ENCODE peak calls at places on chromosomes 4 and X, in five cellular contexts. Q is foreskin fibroblast, X is Calu3, Y is epithelial cell of esophagus, A is HFF-Myc. V is an unnamed sample.

GRCh38 chr4:138761638-138762205 is 253.9 kb upstream of the NOCT start:
- DNase-seq in Q (peak; percentile 8), Y (no peak), X (no peak), A (peak; percentile 43), V (no peak)

GRCh38 chr4:2570551-2571222 is 34.2 kb downstream of the FAM193A start:
- DNase-seq in Y (no peak), Q (no peak), X (no peak), A (no peak), V (no peak)

GRCh38 chr4:20625460-20625859 is 74.8 kb upstream of the PACRGL start:
- DNase-seq in Y (peak; percentile 48), A (no peak), Q (no peak), X (no peak), V (no peak)

GRCh38 chrX:69116077-69116476 is 49.2 kb downstream of the PJA1 start:
- DNase-seq in X (no peak), Q (no peak), A (no peak), Y (peak; percentile 97), V (peak; percentile 94)

GRCh38 chrX:17842769-17843525 is 18.2 kb downstream of the RAI2 start:
- DNase-seq in X (no peak), Y (peak; percentile 41), A (no peak), Q (no peak), V (peak; percentile 39)

GRCh38 chr4:54085284-54085683 is 14.7 kb upstream of the GSX2 start:
- DNase-seq in A (no peak), X (no peak), Q (peak; percentile 92), Y (peak; percentile 96), V (peak; percentile 96)

GRCh38 chr4:56804551-56804950 is 16.9 kb downstream of the SPINK2 start:
- DNase-seq in Q (peak; percentile 9), X (no peak), A (no peak), Y (peak; percentile 85), V (no peak)

GRCh38 chrX:10615931-10616780 is 4.2 kb downstream of the MID1 start:
- DNase-seq in Y (peak; percentile 62), X (peak; percentile 56), A (no peak), Q (peak; percentile 41), V (peak; percentile 71)

GRCh38 chr4:23153076-23153475 is 460.3 kb downstream of the GBA3 start:
- DNase-seq in Q (no peak), A (no peak), X (no peak), Y (no peak), V (peak; percentile 76)

GRCh38 chrX:119249836-119250340 is 13.8 kb downstream of the PGRMC1 start:
- DNase-seq in A (no peak), X (no peak), Q (no peak), Y (no peak), V (no peak)

GRCh38 chrX:55522577-55523254 is 33.1 kb upstream of the USP51 start:
- DNase-seq in Q (no peak), X (no peak), A (no peak), Y (no peak), V (no peak)

GRCh38 chrX:44975666-44976263 is 102.8 kb downstream of the KDM6A start:
- DNase-seq in X (no peak), A (no peak), Q (no peak), Y (peak; percentile 61), V (peak; percentile 25)

GRCh38 chr4:179738822-179739221 is 2296.6 kb upstream of the AGA start:
- DNase-seq in A (no peak), Q (no peak), Y (no peak), X (no peak), V (no peak)

GRCh38 chr4:36363024-36363423 is 81.6 kb downstream of the DTHD1 start:
- DNase-seq in X (no peak), A (no peak), Q (no peak), Y (peak; percentile 61), V (peak; percentile 46)

GRCh38 chr4:5921981-5922380 is 29.1 kb upstream of the CRMP1 start:
- DNase-seq in A (no peak), Q (no peak), Y (no peak), X (no peak), V (no peak)

GRCh38 chr4:7868430-7868775 is 71.3 kb downstream of the AFAP1 start:
- DNase-seq in X (no peak), Y (no peak), Q (no peak), A (no peak), V (no peak)

GRCh38 chr4:123397276-123398150 is 918 bp downstream of the SPRY1 start:
- DNase-seq in Q (peak; percentile 45), Y (peak; percentile 67), A (no peak), X (peak; percentile 68), V (peak; percentile 69)

GRCh38 chr4:128519163-128519810 is 231.7 kb upstream of the PGRMC2 start:
- DNase-seq in Y (no peak), X (no peak), Q (no peak), A (no peak), V (no peak)

GRCh38 chrX:114165537-114165936 is 418.3 kb upstream of the HTR2C start:
- DNase-seq in X (no peak), Q (no peak), Y (no peak), A (no peak), V (no peak)

GRCh38 chr4:80017125-80017854 is 55.7 kb downstream of the ANTXR2 start:
- DNase-seq in A (peak; percentile 66), Q (peak; percentile 81), Y (peak; percentile 85), X (no peak), V (peak; percentile 46)

GRCh38 chrX:130799393-130799792 is 103.6 kb downstream of the ENOX2 start:
- DNase-seq in A (no peak), Y (peak; percentile 47), Q (peak; percentile 57), X (no peak), V (no peak)

GRCh38 chr4:94519925-94520789 is 68.4 kb downstream of the PDLIM5 start:
- DNase-seq in Y (no peak), A (no peak), X (no peak), Q (no peak), V (no peak)

GRCh38 chr4:120801171-120801758 is 121.3 kb downstream of the PRDM5 start:
- DNase-seq in Q (peak; percentile 20), A (no peak), X (no peak), Y (peak; percentile 61), V (peak; percentile 36)

GRCh38 chr4:139774759-139775487 is 109.3 kb downstream of the MGST2 start:
- DNase-seq in X (no peak), A (no peak), Q (no peak), Y (no peak), V (no peak)

GRCh38 chr4:124105212-124105611 is 607.3 kb downstream of the ANKRD50 start:
- DNase-seq in A (no peak), Q (no peak), Y (peak; percentile 71), X (no peak), V (peak; percentile 26)

GRCh38 chr4:77010841-77011354 is 61.3 kb downstream of the SEPTIN11 start:
- DNase-seq in A (peak; percentile 64), X (no peak), Q (peak; percentile 66), Y (peak; percentile 62), V (peak; percentile 17)

GRCh38 chrX:37824491-37825224 is 22.7 kb downstream of the DYNLT3 start:
- DNase-seq in X (no peak), Y (no peak), Q (no peak), A (no peak), V (no peak)

GRCh38 chrX:82961129-82961528 is 547.0 kb upstream of the POU3F4 start:
- DNase-seq in Y (no peak), Q (no peak), A (no peak), X (peak; percentile 4), V (peak; percentile 19)

GRCh38 chrX:101803451-101803850 is 128.4 kb downstream of the ZMAT1 start:
- DNase-seq in Y (peak; percentile 4), X (no peak), Q (no peak), A (no peak), V (peak; percentile 16)

GRCh38 chr4:38223306-38223705 is 263.1 kb downstream of the PTTG2 start:
- DNase-seq in Y (no peak), X (no peak), Q (no peak), A (no peak), V (no peak)

GRCh38 chr4:42643685-42644084 is 13.2 kb downstream of the ATP8A1 start:
- DNase-seq in Y (no peak), X (no peak), Q (no peak), A (no peak), V (no peak)

GRCh38 chrX:112874140-112874539 is 33.5 kb upstream of the AMOT start:
- DNase-seq in Y (peak; percentile 2), A (no peak), X (no peak), Q (no peak), V (peak; percentile 31)
- TF ChIP-seq CTCF in Y (no peak), A (no peak), X (no peak), Q (no peak), V (peak; percentile 5)

GRCh38 chrX:129760981-129761380 is 18.8 kb upstream of the SASH3 start:
- DNase-seq in X (no peak), A (no peak), Y (no peak), Q (no peak), V (no peak)

GRCh38 chrX:129760155-129760554 is 19.6 kb upstream of the SASH3 start:
- DNase-seq in X (no peak), A (no peak), Q (no peak), Y (no peak), V (no peak)

GRCh38 chrX:129761596-129761995 is 18.2 kb upstream of the SASH3 start:
- DNase-seq in Q (no peak), X (no peak), Y (no peak), A (no peak), V (no peak)

GRCh38 chrX:129762448-129762847 is 17.3 kb upstream of the SASH3 start:
- DNase-seq in X (no peak), Q (no peak), A (no peak), Y (no peak), V (no peak)

DNA sequence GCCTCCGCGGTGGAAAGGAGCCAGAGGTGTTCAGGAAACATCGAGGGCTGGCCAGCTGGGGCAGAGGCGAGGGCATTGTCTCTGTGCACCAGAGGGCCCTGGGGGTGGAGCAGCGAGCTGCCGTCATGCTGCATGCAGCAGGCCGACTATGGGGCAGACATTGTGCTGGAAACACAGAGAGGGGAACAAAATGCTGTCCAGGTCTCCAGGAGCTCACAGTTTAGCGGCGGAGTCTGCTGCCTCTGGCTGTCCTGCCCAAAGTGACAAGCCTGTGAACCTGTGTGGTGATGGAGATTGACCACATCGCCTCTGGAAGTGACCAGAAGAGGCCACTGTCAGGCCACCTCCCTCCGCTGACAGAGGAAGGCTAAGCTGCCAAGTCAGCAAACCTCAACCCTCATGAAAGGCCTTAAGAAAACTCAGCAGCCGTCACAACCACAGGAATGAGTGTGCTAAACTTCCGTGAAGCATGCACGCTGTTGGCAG is 20.1 kb upstream of the SASH3 start:
- DNase-seq in X (peak; percentile 39), Q (peak; percentile 48), Y (peak; percentile 67), A (no peak), V (peak; percentile 23)
- TF ChIP-seq CTCF in X (no peak), Q (no peak), Y (no peak), A (no peak), V (no peak)

DNA sequence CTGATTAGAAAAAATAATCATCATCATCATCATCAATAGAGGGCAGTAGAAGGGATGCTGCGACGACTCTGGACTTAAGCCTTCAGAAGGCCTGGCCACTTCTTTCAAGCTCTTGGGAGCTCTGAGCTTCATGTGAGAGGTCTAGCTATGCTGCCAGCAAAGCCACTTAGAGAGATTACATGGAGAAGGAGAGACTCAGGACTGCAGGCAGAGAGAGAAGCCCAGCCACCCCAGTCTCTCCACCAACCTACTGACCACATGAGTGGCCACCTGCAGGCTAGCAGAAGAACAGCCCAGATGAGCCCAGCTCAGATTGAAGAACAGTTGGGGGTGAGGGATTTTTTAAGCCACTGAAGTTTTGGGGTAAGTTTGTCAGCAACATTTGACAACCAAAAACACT is 17.1 kb upstream of the TMEM150C start:
- DNase-seq in Y (no peak), A (no peak), Q (no peak), X (peak; percentile 13), V (no peak)
- TF ChIP-seq CTCF in Y (no peak), A (peak; percentile 25), Q (no peak), X (peak; percentile 40), V (peak; percentile 7)

GRCh38 chrX:21481761-21482160 is 107.5 kb downstream of the CNKSR2 start:
- DNase-seq in A (no peak), Q (no peak), X (no peak), Y (peak; percentile 1), V (no peak)

GRCh38 chrX:21479695-21480280 is 105.6 kb downstream of the CNKSR2 start:
- DNase-seq in A (peak; percentile 19), X (peak; percentile 11), Q (peak; percentile 24), Y (peak; percentile 59), V (peak; percentile 54)
- TF ChIP-seq CTCF in A (peak; percentile 47), X (peak; percentile 48), Q (peak; percentile 49), Y (peak; percentile 69), V (peak; percentile 70)